ENCODE peak calls at places on chromosomes 4 and X, in nine cellular contexts. F is ecto neural progenitor cell, Y is NCI-H526 treated with DMSO at 0.1 percent for 48 hours, N is endothelial cell of umbilical vein, J is GOT3, I is globus pallidus, Z is choroid plexus epithelial cell, H is ELR, Q is ascending aorta. T is an unnamed sample.

GRCh38 chr4:78612398-78613005 is 60.9 kb downstream of the ANXA3 start:
- DNase-seq in N (peak; percentile 62), H (peak; percentile 67), J (no peak), Y (no peak), F (no peak), Q (no peak), I (peak; percentile 60), Z (peak; percentile 77), T (peak; percentile 0)

GRCh38 chr4:137474711-137475301 is 57.5 kb downstream of the PCDH18 start:
- DNase-seq in N (no peak), Q (no peak), J (no peak), Y (no peak), Z (peak; percentile 90), I (no peak), H (no peak), F (no peak), T (no peak)

GRCh38 chrX:153460826-153461225 is 9.6 kb downstream of the HAUS7 start:
- DNase-seq in I (no peak), J (no peak), Z (peak; percentile 69), F (peak; percentile 61), N (peak; percentile 47), Q (no peak), Y (peak; percentile 46), H (peak; percentile 57), T (no peak)

GRCh38 chr4:176818531-176818930 is 25.8 kb upstream of the VEGFC start:
- DNase-seq in H (no peak), N (no peak), J (no peak), Y (no peak), F (no peak), Q (no peak), I (no peak), Z (no peak), T (no peak)

GRCh38 chr4:81751531-81752291 is 280.0 kb upstream of the RASGEF1B start:
- DNase-seq in H (no peak), I (no peak), Q (no peak), N (no peak), Y (no peak), Z (no peak), F (no peak), J (no peak), T (no peak)

GRCh38 chr4:7553280-7553679 is 118.5 kb upstream of the PSAPL1 start:
- DNase-seq in Z (no peak), N (no peak), Q (no peak), F (no peak), H (no peak), Y (no peak), I (no peak), J (no peak), T (no peak)

GRCh38 chr4:4524364-4524763 is 17.5 kb downstream of the STX18 start:
- DNase-seq in I (no peak), H (no peak), N (no peak), Y (no peak), Q (no peak), Z (peak; percentile 63), F (peak; percentile 54), J (no peak), T (no peak)

GRCh38 chrX:23332101-23332887 is 2.4 kb upstream of the PTCHD1 start:
- DNase-seq in H (no peak), N (no peak), F (peak; percentile 55), Z (no peak), J (no peak), Y (no peak), Q (no peak), I (peak; percentile 35), T (no peak)

GRCh38 chrX:12309040-12309732 is 170.9 kb downstream of the FRMPD4 start:
- DNase-seq in Q (no peak), H (no peak), J (no peak), Y (no peak), Z (no peak), N (no peak), F (no peak), I (no peak), T (no peak)

T was measured in esophagus squamous epithelium.